ENCODE peak calls at places on chromosomes 2 and 18, in seven cellular contexts. X is stimulated activated CD4-positive, alpha-beta T cell treated with anti-CD3 and anti-CD28 coated beads, Interleukin-1b, Interleukin-23, amount 100 ng/mL, for 1 hour; V is nucleus accumbens; S is right cardiac atrium; I is mucosa of descending colon; R is H7; B is fibroblast of lung. T is an unnamed sample.

GRCh38 chr18:2985628-2986027 is 27.3 kb downstream of the LPIN2 start:
- DNase-seq in X (no peak), V (no peak), S (no peak), I (no peak), R (no peak), B (peak; percentile 61), T (peak; percentile 67)

GRCh38 chr2:217261452-217261851 is 401.6 kb upstream of the TNP1 start:
- DNase-seq in X (no peak), V (no peak), S (no peak), I (no peak), R (no peak), B (peak; percentile 89), T (no peak)

GRCh38 chr2:148829618-148830017 is 45.4 kb upstream of the KIF5C start:
- DNase-seq in X (no peak), V (no peak), S (no peak), I (no peak), R (peak; percentile 23), B (no peak), T (no peak)

GRCh38 chr2:164719996-164720941 is 99.0 kb upstream of the GRB14 start:
- DNase-seq in X (no peak), V (no peak), S (no peak), I (no peak), R (no peak), B (peak; percentile 82), T (no peak)

GRCh38 chr2:25960920-25961319 is 21.4 kb downstream of the KIF3C start:
- DNase-seq in X (no peak), V (no peak), S (no peak), I (no peak), R (no peak), B (peak; percentile 54), T (peak; percentile 88)

GRCh38 chr2:180124273-180124881 is 117.3 kb upstream of the CWC22 start:
- DNase-seq in X (no peak), V (no peak), S (no peak), I (no peak), R (peak; percentile 19), B (peak; percentile 46), T (peak; percentile 74)

GRCh38 chr18:33901894-33902512 is 322.7 kb downstream of the NOL4 start:
- DNase-seq in X (no peak), V (no peak), S (no peak), I (no peak), R (no peak), B (no peak), T (peak; percentile 3)

GRCh38 chr2:129035992-129036391 is 717.3 kb upstream of the HS6ST1 start:
- DNase-seq in X (no peak), V (no peak), S (no peak), I (no peak), R (no peak), B (no peak), T (no peak)

GRCh38 chr18:10293966-10294365 is 160.5 kb upstream of the APCDD1 start:
- DNase-seq in X (no peak), V (no peak), S (no peak), I (no peak), R (no peak), B (no peak), T (no peak)

GRCh38 chr18:44695503-44695902 is 14.8 kb downstream of the SETBP1 start:
- DNase-seq in X (no peak), V (no peak), S (no peak), I (no peak), R (no peak), B (no peak), T (no peak)

GRCh38 chr2:238573065-238573778 is 146.5 kb downstream of the ASB1 start:
- DNase-seq in X (no peak), V (no peak), S (no peak), I (no peak), R (peak; percentile 95), B (no peak), T (peak; percentile 30)

GRCh38 chr2:43100883-43101662 is 125.3 kb downstream of the ZFP36L2 start:
- DNase-seq in X (no peak), V (peak; percentile 93), S (peak; percentile 81), I (no peak), R (peak; percentile 96), B (peak; percentile 74), T (no peak)

GRCh38 chr2:226775032-226775509 is 24.5 kb downstream of the IRS1 start:
- DNase-seq in X (no peak), V (no peak), S (no peak), I (no peak), R (no peak), B (no peak), T (no peak)

GRCh38 chr2:70769450-70769849 is 1.4 kb upstream of the ADD2 start:
- DNase-seq in X (no peak), V (no peak), S (no peak), I (no peak), R (no peak), B (no peak), T (no peak)

GRCh38 chr2:145836986-145837385 is 1317.1 kb upstream of the ZEB2 start:
- DNase-seq in X (no peak), V (no peak), S (no peak), I (no peak), R (no peak), B (no peak), T (no peak)

GRCh38 chr2:113218283-113219091 is 44.7 kb downstream of the PSD4 start:
- DNase-seq in X (no peak), V (no peak), S (peak; percentile 52), I (peak; percentile 82), R (no peak), B (peak; percentile 65), T (no peak)

GRCh38 chr18:23650963-23651927 is 11.5 kb downstream of the ANKRD29 start:
- DNase-seq in X (no peak), V (no peak), S (no peak), I (no peak), R (no peak), B (peak; percentile 89), T (peak; percentile 77)

GRCh38 chr2:190283783-190284182 is 35.8 kb downstream of the HIBCH start:
- DNase-seq in X (no peak), V (no peak), S (no peak), I (no peak), R (no peak), B (peak; percentile 61), T (no peak)

GRCh38 chr18:5584751-5585417 is 41.1 kb upstream of the EPB41L3 start:
- DNase-seq in X (no peak), V (no peak), S (no peak), I (no peak), R (no peak), B (peak; percentile 88), T (no peak)

GRCh38 chr2:85648619-85649018 is 19.4 kb downstream of the SFTPB start:
- DNase-seq in X (no peak), V (no peak), S (no peak), I (no peak), R (peak; percentile 40), B (peak; percentile 35), T (peak; percentile 79)

GRCh38 chr2:236972491-236973379 is 113.0 kb upstream of the COPS8 start:
- DNase-seq in X (no peak), V (no peak), S (peak; percentile 68), I (peak; percentile 69), R (peak; percentile 77), B (peak; percentile 89), T (peak; percentile 51)

GRCh38 chr2:65491381-65491903 is 59.0 kb upstream of the SPRED2 start:
- DNase-seq in X (no peak), V (no peak), S (no peak), I (no peak), R (no peak), B (peak; percentile 36), T (peak; percentile 42)

GRCh38 chr2:161416294-161416632 is at the start of gene TBR1:
- DNase-seq in X (no peak), V (no peak), S (no peak), I (no peak), R (no peak), B (no peak), T (peak; percentile 25)

GRCh38 chr2:128053331-128053730 is 25.5 kb upstream of the SAP130 start:
- DNase-seq in X (no peak), V (no peak), S (no peak), I (no peak), R (no peak), B (no peak), T (no peak)

GRCh38 chr2:79453918-79454317 is 58.9 kb upstream of the CTNNA2 start:
- DNase-seq in X (no peak), V (no peak), S (no peak), I (no peak), R (peak; percentile 18), B (peak; percentile 2), T (peak; percentile 2)

GRCh38 chr2:161327582-161327981 is 19.4 kb downstream of the PSMD14 start:
- DNase-seq in X (no peak), V (no peak), S (no peak), I (no peak), R (no peak), B (no peak), T (no peak)

GRCh38 chr2:150371066-150371812 is 116.2 kb downstream of the RND3 start:
- DNase-seq in X (no peak), V (no peak), S (no peak), I (peak; percentile 30), R (peak; percentile 22), B (no peak), T (no peak)

GRCh38 chr2:36356990-36357505 is 1.5 kb downstream of the CRIM1 start:
- DNase-seq in X (no peak), V (no peak), S (no peak), I (peak; percentile 66), R (peak; percentile 43), B (peak; percentile 53), T (peak; percentile 60)

GRCh38 chr2:98757904-98758421 is 27.0 kb upstream of the MGAT4A start:
- DNase-seq in X (no peak), V (no peak), S (peak; percentile 66), I (peak; percentile 64), R (no peak), B (peak; percentile 97), T (peak; percentile 92)

GRCh38 chr2:51219468-51219867 is 187.5 kb upstream of the NRXN1 start:
- DNase-seq in X (no peak), V (no peak), S (peak; percentile 11), I (no peak), R (no peak), B (peak; percentile 88), T (no peak)

GRCh38 chr18:71583291-71583690 is 960.9 kb downstream of the CBLN2 start:
- DNase-seq in X (no peak), V (no peak), S (no peak), I (no peak), R (no peak), B (no peak), T (no peak)

GRCh38 chr2:63000801-63001200 is 49.8 kb upstream of the OTX1 start:
- DNase-seq in X (no peak), V (no peak), S (no peak), I (no peak), R (no peak), B (peak; percentile 36), T (no peak)

GRCh38 chr2:195363496-195363895 is 293.5 kb upstream of the SLC39A10 start:
- DNase-seq in X (no peak), V (no peak), S (no peak), I (no peak), R (no peak), B (peak; percentile 88), T (peak; percentile 78)

GRCh38 chr2:234401376-234401775 is 95.5 kb downstream of the ARL4C start:
- DNase-seq in X (no peak), V (no peak), S (no peak), I (no peak), R (no peak), B (no peak), T (no peak)

T was measured in ELR.